ENCODE peak calls at places on chromosomes 2 and 18, in six cellular contexts. One of them, this sample, is unnamed. For H3K4me1, the result is how much of the 10 kb centered on the place peaks cover.

GRCh38 chr2:168851674-168852320 is 38.4 kb downstream of the SPC25 start:
- DNase-seq in GM12878: no peak
- DNase-seq in H1: no peak
- DNase-seq in HepG2: no peak
- DNase-seq in K562: peak
- DNase-seq in HCT116: peak
- DNase-seq in this sample: no peak

GRCh38 chr2:16665746-16666452 is at the start of gene CYRIA:
- DNase-seq in H1: peak
- DNase-seq in K562: peak
- DNase-seq in HepG2: no peak
- DNase-seq in HCT116: no peak
- DNase-seq in GM12878: no peak
- DNase-seq in this sample: no peak

GRCh38 chr18:68417166-68417776 is 297.6 kb downstream of the TMX3 start:
- DNase-seq in H1: no peak
- DNase-seq in HepG2: no peak
- DNase-seq in K562: no peak
- DNase-seq in GM12878: no peak
- DNase-seq in HCT116: no peak
- DNase-seq in this sample: no peak

GRCh38 chr18:55479656-55480420 is 108.2 kb downstream of the TCF4 start:
- DNase-seq in HCT116: no peak
- DNase-seq in HepG2: no peak
- DNase-seq in H1: no peak
- DNase-seq in K562: no peak
- DNase-seq in GM12878: no peak
- DNase-seq in this sample: no peak

GRCh38 chr2:11145350-11145749 is 9.9 kb upstream of the SLC66A3 start:
- DNase-seq in H1: no peak
- DNase-seq in K562: no peak
- DNase-seq in GM12878: no peak
- DNase-seq in HCT116: no peak
- DNase-seq in HepG2: no peak
- DNase-seq in this sample: no peak

GRCh38 chr2:237624565-237624964 is 2.8 kb upstream of the LRRFIP1 start:
- DNase-seq in GM12878: no peak
- DNase-seq in K562: peak
- DNase-seq in HepG2: no peak
- DNase-seq in HCT116: no peak
- DNase-seq in H1: no peak
- DNase-seq in this sample: no peak

GRCh38 chr2:218323526-218324472 is 31.5 kb upstream of the TMBIM1 start:
- DNase-seq in GM12878: no peak
- DNase-seq in H1: peak
- DNase-seq in HCT116: no peak
- DNase-seq in K562: no peak
- DNase-seq in HepG2: peak
- DNase-seq in this sample: peak

GRCh38 chr2:73107211-73107926 is 5.4 kb downstream of the RAB11FIP5 start:
- DNase-seq in K562: no peak
- DNase-seq in HepG2: no peak
- DNase-seq in H1: no peak
- DNase-seq in HCT116: no peak
- DNase-seq in GM12878: no peak
- DNase-seq in this sample: no peak

GRCh38 chr2:63866009-63866709 is 24.5 kb downstream of the UGP2 start:
- DNase-seq in HepG2: no peak
- DNase-seq in H1: no peak
- DNase-seq in K562: no peak
- DNase-seq in GM12878: no peak
- DNase-seq in HCT116: no peak
- DNase-seq in this sample: no peak

GRCh38 chr2:64437883-64438282 is 16.1 kb upstream of the LGALSL start:
- DNase-seq in HepG2: no peak
- DNase-seq in H1: no peak
- DNase-seq in GM12878: no peak
- DNase-seq in K562: no peak
- DNase-seq in HCT116: no peak
- DNase-seq in this sample: no peak

GRCh38 chr2:74789278-74789677 is 44.6 kb upstream of the HK2 start:
- DNase-seq in HepG2: no peak
- DNase-seq in K562: no peak
- DNase-seq in H1: no peak
- DNase-seq in HCT116: no peak
- DNase-seq in GM12878: no peak
- DNase-seq in this sample: no peak

GRCh38 chr2:137706786-137707613 is 257.3 kb upstream of the HNMT start:
- DNase-seq in H1: no peak
- DNase-seq in K562: no peak
- DNase-seq in HepG2: no peak
- DNase-seq in HCT116: no peak
- DNase-seq in GM12878: no peak
- DNase-seq in this sample: no peak

GRCh38 chr2:235697041-235697440 is 203.2 kb downstream of the AGAP1 start:
- DNase-seq in H1: no peak
- DNase-seq in HepG2: no peak
- DNase-seq in HCT116: no peak
- DNase-seq in K562: peak
- DNase-seq in GM12878: no peak
- DNase-seq in this sample: no peak
- H3K4me1 ChIP-seq in H1: under half
- H3K4me1 ChIP-seq in HepG2: under half
- H3K4me1 ChIP-seq in HCT116: under half
- H3K4me1 ChIP-seq in K562: under half
- H3K4me1 ChIP-seq in GM12878: under half
- H3K4me1 ChIP-seq in this sample: under half

DNA sequence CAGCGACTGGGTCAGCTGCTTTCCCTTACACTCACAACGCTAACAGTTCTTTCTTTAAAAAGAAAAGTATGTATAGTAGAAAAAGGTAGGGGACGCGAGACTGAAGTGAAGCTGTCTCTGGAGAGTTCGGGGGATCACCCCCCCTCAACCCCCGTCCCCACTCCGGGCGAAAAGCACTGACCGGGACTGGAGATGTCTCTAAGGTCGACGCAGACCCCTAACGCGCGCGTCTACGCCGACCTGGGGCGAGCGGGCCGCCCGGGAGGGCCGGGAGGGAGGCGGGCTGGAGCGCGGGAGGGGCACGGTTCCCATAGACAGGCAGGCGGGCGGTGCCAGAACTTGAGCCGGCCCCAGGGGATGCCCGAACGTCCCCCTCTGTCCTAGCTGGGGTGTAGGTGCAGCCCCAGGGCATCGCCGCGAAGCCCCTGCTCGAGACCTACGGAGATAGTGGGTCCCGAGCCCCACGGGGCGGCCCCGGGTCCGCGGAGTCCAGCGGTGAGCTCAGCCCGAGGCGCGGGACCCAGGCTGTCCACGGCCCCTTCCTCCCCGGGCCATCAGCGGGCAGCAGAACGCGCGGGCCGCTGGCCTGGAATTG is 82.2 kb downstream of the CHRNA1 start:
- DNase-seq in K562: no peak
- DNase-seq in HCT116: no peak
- DNase-seq in H1: peak
- DNase-seq in GM12878: no peak
- DNase-seq in HepG2: no peak
- DNase-seq in this sample: no peak
- TF ChIP-seq ZNF274 in K562: no peak
- TF ChIP-seq ZNF274 in HCT116: no peak
- TF ChIP-seq ZNF274 in H1: no peak
- TF ChIP-seq ZNF274 in GM12878: no peak
- TF ChIP-seq ZNF274 in HepG2: no peak
- TF ChIP-seq ZNF274 in this sample: no peak

GRCh38 chr2:55116966-55117365 is 66.7 kb upstream of the RTN4 start:
- DNase-seq in GM12878: no peak
- DNase-seq in K562: no peak
- DNase-seq in H1: no peak
- DNase-seq in HCT116: no peak
- DNase-seq in HepG2: no peak
- DNase-seq in this sample: no peak

GRCh38 chr2:55119711-55120487 is 69.6 kb upstream of the RTN4 start:
- DNase-seq in H1: no peak
- DNase-seq in HCT116: no peak
- DNase-seq in HepG2: no peak
- DNase-seq in K562: no peak
- DNase-seq in GM12878: no peak
- DNase-seq in this sample: no peak

GRCh38 chr2:55116598-55116964 is 66.3 kb upstream of the RTN4 start:
- DNase-seq in H1: no peak
- DNase-seq in HepG2: no peak
- DNase-seq in HCT116: no peak
- DNase-seq in K562: no peak
- DNase-seq in GM12878: no peak
- DNase-seq in this sample: no peak

GRCh38 chr2:55120634-55121359 is 70.5 kb upstream of the RTN4 start:
- DNase-seq in K562: peak
- DNase-seq in H1: no peak
- DNase-seq in HepG2: no peak
- DNase-seq in HCT116: no peak
- DNase-seq in GM12878: no peak
- DNase-seq in this sample: no peak

GRCh38 chr2:55118643-55119065 is 68.4 kb upstream of the RTN4 start:
- DNase-seq in HCT116: no peak
- DNase-seq in HepG2: no peak
- DNase-seq in K562: peak
- DNase-seq in H1: no peak
- DNase-seq in GM12878: no peak
- DNase-seq in this sample: no peak
- H3K4me3 ChIP-seq in HCT116: no peak
- H3K4me3 ChIP-seq in HepG2: no peak
- H3K4me3 ChIP-seq in K562: no peak
- H3K4me3 ChIP-seq in H1: no peak
- H3K4me3 ChIP-seq in GM12878: peak
- H3K4me3 ChIP-seq in this sample: no peak

DNA sequence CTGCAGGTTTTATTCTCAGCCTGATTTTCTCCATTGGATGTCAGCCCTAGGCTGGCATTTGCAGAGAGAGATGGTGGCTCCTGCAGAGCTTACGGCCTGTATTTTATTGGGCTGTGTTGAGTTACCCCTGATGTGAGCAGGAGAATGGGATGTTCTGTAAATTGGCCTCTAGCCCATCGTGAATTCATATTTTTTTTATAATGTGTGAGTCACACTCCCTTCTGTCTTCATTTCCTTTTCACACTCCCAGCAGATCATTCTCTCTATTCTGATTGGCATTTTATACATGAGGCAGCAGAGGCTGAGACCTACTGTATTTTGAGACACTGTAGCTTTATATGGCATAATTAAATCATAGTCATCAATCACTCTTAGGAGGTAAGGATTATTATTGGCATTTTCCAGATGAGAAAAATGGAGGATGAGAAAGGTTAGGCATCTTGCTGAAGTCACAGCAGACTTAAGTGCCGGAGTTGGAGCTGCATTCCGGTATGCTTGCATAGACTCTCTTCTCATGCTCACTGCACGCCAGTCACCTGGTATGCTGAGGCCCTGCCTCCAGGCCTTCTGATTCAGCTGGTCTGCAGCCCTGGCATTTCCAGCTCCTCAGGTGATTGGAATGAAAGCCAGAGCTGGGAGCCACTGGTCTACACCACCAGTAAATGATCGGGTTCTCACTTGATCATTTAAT is 142.4 kb downstream of the NEDD4L start:
- DNase-seq in HCT116: no peak
- DNase-seq in K562: no peak
- DNase-seq in H1: peak
- DNase-seq in HepG2: no peak
- DNase-seq in GM12878: no peak
- DNase-seq in this sample: no peak
- H3K4me1 ChIP-seq in HCT116: under half
- H3K4me1 ChIP-seq in K562: under half
- H3K4me1 ChIP-seq in H1: under half
- H3K4me1 ChIP-seq in HepG2: under half
- H3K4me1 ChIP-seq in GM12878: under half
- H3K4me1 ChIP-seq in this sample: under half

DNA sequence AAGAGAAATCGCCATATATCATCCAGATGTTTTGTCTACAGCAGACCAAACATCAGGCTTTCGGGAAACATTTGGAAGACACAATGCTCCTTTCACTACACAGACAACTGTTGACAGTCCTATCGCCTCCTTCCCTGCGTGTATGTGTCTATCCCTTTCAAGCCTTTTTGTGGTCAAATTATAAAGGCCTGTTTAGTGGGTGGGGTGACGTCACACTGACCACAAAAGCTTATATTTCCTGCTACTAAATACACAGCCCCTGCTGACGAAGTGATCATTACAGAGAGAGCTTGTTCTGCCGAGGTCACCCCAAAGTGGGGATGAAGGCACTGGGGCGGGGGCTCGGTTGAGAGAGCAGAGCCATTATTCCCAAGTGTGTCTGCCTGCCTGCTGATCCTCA is 302.7 kb upstream of the TNP1 start:
- DNase-seq in K562: peak
- DNase-seq in GM12878: no peak
- DNase-seq in H1: no peak
- DNase-seq in HCT116: peak
- DNase-seq in HepG2: peak
- DNase-seq in this sample: no peak
- TF ChIP-seq ZNF274 in K562: no peak
- TF ChIP-seq ZNF274 in GM12878: no peak
- TF ChIP-seq ZNF274 in H1: no peak
- TF ChIP-seq ZNF274 in HCT116: no peak
- TF ChIP-seq ZNF274 in HepG2: no peak
- TF ChIP-seq ZNF274 in this sample: no peak

GRCh38 chr2:239275037-239275685 is 125.7 kb downstream of the HDAC4 start:
- DNase-seq in H1: no peak
- DNase-seq in HepG2: no peak
- DNase-seq in GM12878: no peak
- DNase-seq in HCT116: peak
- DNase-seq in K562: peak
- DNase-seq in this sample: no peak

GRCh38 chr2:239275871-239276812 is 124.7 kb downstream of the HDAC4 start:
- DNase-seq in K562: peak
- DNase-seq in GM12878: no peak
- DNase-seq in HCT116: no peak
- DNase-seq in HepG2: no peak
- DNase-seq in H1: no peak
- DNase-seq in this sample: no peak

GRCh38 chr2:239278361-239278760 is 122.5 kb downstream of the HDAC4 start:
- DNase-seq in H1: no peak
- DNase-seq in GM12878: no peak
- DNase-seq in K562: no peak
- DNase-seq in HepG2: no peak
- DNase-seq in HCT116: no peak
- DNase-seq in this sample: no peak

GRCh38 chr2:239277401-239278085 is 123.3 kb downstream of the HDAC4 start:
- DNase-seq in H1: no peak
- DNase-seq in HCT116: no peak
- DNase-seq in HepG2: no peak
- DNase-seq in GM12878: no peak
- DNase-seq in K562: no peak
- DNase-seq in this sample: no peak

GRCh38 chr2:239276813-239277193 is 124.0 kb downstream of the HDAC4 start:
- DNase-seq in HCT116: no peak
- DNase-seq in HepG2: no peak
- DNase-seq in GM12878: no peak
- DNase-seq in K562: no peak
- DNase-seq in H1: no peak
- DNase-seq in this sample: no peak
- H3K4me3 ChIP-seq in HCT116: no peak
- H3K4me3 ChIP-seq in HepG2: no peak
- H3K4me3 ChIP-seq in GM12878: no peak
- H3K4me3 ChIP-seq in K562: peak
- H3K4me3 ChIP-seq in H1: no peak
- H3K4me3 ChIP-seq in this sample: no peak